ENCODE peak calls at places on chromosomes 4 and X, in ten cellular contexts. U is GM23338, T is fibroblast of lung, Q is pancreas, W is suprapubic skin, R is neuronal stem cell, H is HCT116, N is DND-41, D is PC-3, F is right atrium auricular region. A is an unnamed sample. For H3K4me1, the result is how much of the 10 kb centered on the place peaks cover.

GRCh38 chrX:153820601-153821000 is 9.7 kb downstream of the PDZD4 start:
- DNase-seq in F (no peak), D (no peak), R (no peak), T (no peak), U (no peak), Q (no peak), W (no peak), H (no peak), N (peak), A (no peak)

GRCh38 chr4:68708566-68708965 is 38.1 kb upstream of the UGT2B15 start:
- DNase-seq in W (no peak), N (no peak), R (no peak), F (no peak), D (peak), Q (no peak), T (no peak), H (no peak), U (no peak), A (no peak)

GRCh38 chr4:1793940-1794808 is 1.1 kb downstream of the FGFR3 start:
- DNase-seq in N (no peak), W (no peak), R (no peak), Q (no peak), D (no peak), F (no peak), U (peak), H (no peak), T (no peak), A (no peak)

GRCh38 chr4:121256346-121256745 is 92.2 kb upstream of the TNIP3 start:
- DNase-seq in Q (no peak), H (peak), U (no peak), F (no peak), D (peak), W (no peak), R (no peak), T (peak), N (peak), A (no peak)

GRCh38 chrX:100658936-100659335 is 14.9 kb downstream of the SRPX2 start:
- DNase-seq in H (no peak), Q (no peak), T (peak), N (no peak), F (no peak), W (no peak), U (no peak), R (no peak), D (no peak), A (no peak)

GRCh38 chr4:5940470-5941203 is 47.8 kb upstream of the CRMP1 start:
- DNase-seq in W (no peak), H (peak), D (peak), U (peak), F (no peak), T (no peak), R (no peak), N (no peak), Q (no peak), A (no peak)

GRCh38 chrX:75746891-75747639 is 38.0 kb downstream of the MAGEE2 start:
- DNase-seq in W (no peak), D (peak), N (peak), H (no peak), Q (peak), U (peak), R (no peak), T (peak), F (no peak), A (peak)

GRCh38 chrX:72634321-72634720 is 61.7 kb upstream of the HDAC8 start:
- DNase-seq in H (no peak), D (peak), F (no peak), W (no peak), Q (no peak), T (peak), U (no peak), R (no peak), N (no peak), A (no peak)

GRCh38 chrX:68708503-68709290 is 61.2 kb downstream of the STARD8 start:
- DNase-seq in Q (no peak), F (no peak), T (no peak), N (no peak), W (no peak), R (no peak), D (no peak), U (peak), H (no peak), A (no peak)

GRCh38 chrX:17078031-17078730 is 131.7 kb downstream of the REPS2 start:
- DNase-seq in W (no peak), F (no peak), R (no peak), Q (no peak), H (no peak), T (peak), U (no peak), N (no peak), D (peak), A (no peak)

GRCh38 chrX:72475338-72475737 is 97.3 kb downstream of the HDAC8 start:
- DNase-seq in Q (no peak), T (no peak), R (no peak), H (no peak), D (peak), W (no peak), N (no peak), F (no peak), U (peak), A (no peak)

GRCh38 chrX:2391869-2392606 is 108.7 kb downstream of the DHRSX start:
- DNase-seq in N (no peak), H (peak), U (peak), T (peak), D (peak), F (no peak), Q (no peak), W (no peak), R (no peak), A (no peak)

GRCh38 chrX:154607370-154607769 is 11.7 kb downstream of the CTAG1B start:
- DNase-seq in T (no peak), R (no peak), F (no peak), H (no peak), N (no peak), U (no peak), W (no peak), Q (no peak), D (peak), A (no peak)

GRCh38 chrX:107485019-107485418 is 35.6 kb downstream of the FRMPD3 start:
- DNase-seq in T (no peak), W (no peak), U (no peak), F (no peak), R (no peak), H (no peak), D (no peak), Q (no peak), N (no peak), A (no peak)

GRCh38 chrX:109843963-109844751 is 111.1 kb upstream of the ACSL4 start:
- DNase-seq in D (no peak), R (no peak), T (no peak), F (no peak), H (no peak), U (no peak), Q (no peak), W (no peak), N (no peak), A (no peak)

GRCh38 chrX:124504106-124504983 is 158.0 kb downstream of the SH2D1A start:
- DNase-seq in T (no peak), F (no peak), R (no peak), N (no peak), U (no peak), H (no peak), W (no peak), Q (no peak), D (no peak), A (no peak)

GRCh38 chrX:13078739-13079444 is 34.5 kb upstream of the FAM9C start:
- DNase-seq in Q (peak), N (no peak), T (peak), R (no peak), D (no peak), F (peak), W (no peak), U (no peak), H (no peak), A (no peak)

GRCh38 chr4:23333946-23334878 is 555.6 kb downstream of the PPARGC1A start:
- DNase-seq in T (peak), W (no peak), D (peak), R (no peak), N (peak), H (no peak), F (no peak), Q (no peak), U (peak), A (peak)

GRCh38 chr4:51831133-51831532 is 11.8 kb upstream of the DCUN1D4 start:
- DNase-seq in D (peak), T (peak), U (peak), F (no peak), W (no peak), H (peak), N (peak), R (peak), Q (peak), A (peak)

GRCh38 chr4:153211986-153212720 is 7.9 kb downstream of the TRIM2 start:
- DNase-seq in W (no peak), T (peak), N (no peak), Q (no peak), F (no peak), H (no peak), R (no peak), U (no peak), D (no peak), A (no peak)

GRCh38 chr4:16862688-16863087 is 35.8 kb downstream of the LDB2 start:
- DNase-seq in T (peak), U (no peak), W (no peak), Q (no peak), R (no peak), D (no peak), N (no peak), F (no peak), H (no peak), A (no peak)

GRCh38 chr4:7871356-7871755 is 68.3 kb downstream of the AFAP1 start:
- DNase-seq in Q (no peak), N (no peak), U (no peak), T (no peak), R (no peak), F (no peak), D (no peak), H (no peak), W (no peak), A (no peak)
- H3K4me1 ChIP-seq in Q (under half), N (under half), U (under half), T (under half), R (under half), F (under half), D (under half), H (under half), W (under half), A (under half)

GRCh38 chrX:10618911-10619310 is 1.5 kb downstream of the MID1 start:
- DNase-seq in F (no peak), R (no peak), Q (no peak), T (no peak), U (peak), D (peak), W (no peak), H (no peak), N (no peak), A (no peak)
- H3K27ac ChIP-seq in F (peak), R (no peak), Q (peak), T (peak), U (peak), D (peak), W (peak), H (peak), N (no peak), A (no peak)

DNA sequence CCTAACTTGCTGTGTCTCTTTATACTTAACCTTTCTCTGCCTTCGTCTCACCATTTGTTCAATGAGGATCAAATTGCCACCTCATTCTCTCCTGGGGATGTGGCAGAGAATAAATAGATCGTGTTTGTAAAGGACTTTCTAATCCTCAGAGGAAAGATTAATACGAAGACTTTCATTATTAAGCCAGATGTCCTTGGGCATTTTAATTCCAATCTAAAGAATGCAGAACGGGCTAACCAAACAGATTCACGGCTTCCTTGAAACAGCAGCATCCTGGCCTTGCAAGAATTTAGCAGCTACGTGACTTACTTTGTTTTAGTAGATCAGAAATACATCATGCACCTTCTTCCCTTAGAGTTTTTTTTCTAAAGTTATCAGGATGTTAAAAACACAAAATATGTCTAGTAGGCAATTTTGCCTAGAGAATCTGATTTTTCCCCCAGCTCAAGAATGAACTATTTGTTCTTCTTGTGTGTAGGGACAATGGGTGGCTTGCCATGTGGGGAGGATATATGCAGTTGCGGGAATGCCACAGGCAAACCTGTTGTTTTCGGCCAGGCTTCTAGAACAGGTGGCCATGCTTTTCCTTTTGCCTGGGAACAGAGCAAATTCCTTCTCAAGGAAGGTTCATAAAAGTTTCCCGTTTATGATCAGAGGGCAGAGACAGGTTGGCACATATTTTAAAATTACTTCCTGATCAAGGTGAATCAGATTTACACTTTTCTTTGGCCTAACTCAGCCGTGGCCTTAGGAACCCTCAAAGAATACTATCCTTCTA is 3.0 kb downstream of the MID1 start:
- DNase-seq in D (peak), T (no peak), F (no peak), Q (no peak), H (no peak), U (peak), W (no peak), R (no peak), N (no peak), A (no peak)
- H3K4me3 ChIP-seq in D (peak), T (peak), F (peak), Q (peak), H (peak), U (peak), W (no peak), R (peak), N (no peak), A (no peak)

GRCh38 chrX:19791562-19791961 is 95.8 kb downstream of the SH3KBP1 start:
- DNase-seq in W (no peak), F (no peak), R (no peak), N (no peak), D (no peak), Q (no peak), T (peak), H (no peak), U (no peak), A (no peak)
- H3K4me1 ChIP-seq in W (under half), F (under half), R (under half), N (under half), D (under half), Q (under half), T (under half), H (under half), U (under half), A (half or more)

GRCh38 chr4:140158234-140159030 is 4.4 kb upstream of the MAML3 start:
- DNase-seq in F (no peak), H (no peak), T (peak), R (no peak), U (no peak), D (peak), Q (peak), N (no peak), W (no peak), A (no peak)
- H3K27ac ChIP-seq in F (no peak), H (no peak), T (no peak), R (no peak), U (no peak), D (no peak), Q (peak), N (no peak), W (no peak), A (no peak)

GRCh38 chr4:76233967-76234678 is 17.4 kb upstream of the FAM47E start:
- DNase-seq in F (no peak), U (peak), T (no peak), D (no peak), W (no peak), R (no peak), H (peak), Q (no peak), N (no peak), A (no peak)

GRCh38 chr4:76232681-76233080 is 18.8 kb upstream of the FAM47E start:
- DNase-seq in D (no peak), Q (no peak), R (no peak), U (no peak), H (no peak), W (no peak), N (no peak), F (no peak), T (peak), A (no peak)

GRCh38 chr4:76233088-76233487 is 18.4 kb upstream of the FAM47E start:
- DNase-seq in U (no peak), N (no peak), R (no peak), D (no peak), Q (no peak), T (no peak), F (no peak), W (no peak), H (no peak), A (no peak)

GRCh38 chr4:76234679-76235044 is 16.9 kb upstream of the FAM47E start:
- DNase-seq in N (no peak), R (no peak), F (no peak), H (no peak), W (no peak), D (no peak), Q (no peak), U (no peak), T (no peak), A (no peak)

GRCh38 chr4:76233534-76233933 is 18.0 kb upstream of the FAM47E start:
- DNase-seq in U (peak), N (no peak), R (no peak), T (no peak), H (no peak), W (no peak), D (no peak), Q (no peak), F (no peak), A (no peak)
- H3K4me3 ChIP-seq in U (peak), N (no peak), R (peak), T (no peak), H (peak), W (peak), D (no peak), Q (no peak), F (no peak), A (no peak)

A was measured in CD8-positive, alpha-beta memory T cell.